ENCODE peak calls at places on chromosomes 13 and 19, in four cellular contexts. P, Z, G and K are unnamed samples.

GRCh38 chr13:91893040-91893439 is 494.6 kb downstream of the GPC5 start:
- DNase-seq in P (no peak), Z (no peak), G (no peak), K (no peak)

GRCh38 chr19:6220385-6221191 is 59.2 kb downstream of the MLLT1 start:
- DNase-seq in G (no peak), Z (no peak), P (no peak), K (no peak)

GRCh38 chr19:34597596-34597995 is 79.4 kb downstream of the SCGB2B2 start:
- DNase-seq in P (no peak), G (no peak), Z (no peak), K (no peak)

GRCh38 chr13:99380921-99381645 is 73.9 kb upstream of the GPR183 start:
- DNase-seq in Z (no peak), P (no peak), G (peak), K (no peak)

GRCh38 chr13:23902975-23903905 is 5.9 kb upstream of the C1QTNF9B start:
- DNase-seq in G (no peak), P (peak), Z (no peak), K (no peak)

GRCh38 chr13:98778749-98779148 is 26.3 kb upstream of the SLC15A1 start:
- DNase-seq in P (no peak), G (no peak), Z (no peak), K (no peak)

GRCh38 chr13:32669030-32669646 is 82.9 kb downstream of the PDS5B start:
- DNase-seq in G (peak), Z (no peak), P (no peak), K (peak)

GRCh38 chr19:8391274-8392016 is 1.3 kb downstream of the RAB11B start:
- DNase-seq in G (no peak), Z (no peak), P (peak), K (no peak)

GRCh38 chr19:18170714-18171255 is 2.8 kb upstream of the IFI30 start:
- DNase-seq in Z (no peak), G (no peak), P (peak), K (no peak)

GRCh38 chr13:21576424-21576823 is 27.5 kb downstream of the MICU2 start:
- DNase-seq in P (no peak), G (no peak), Z (no peak), K (no peak)

GRCh38 chr13:40438999-40439797 is 227.2 kb downstream of the FOXO1 start:
- DNase-seq in Z (no peak), P (no peak), G (no peak), K (no peak)

GRCh38 chr13:33323766-33324525 is 38.4 kb upstream of the STARD13 start:
- DNase-seq in Z (no peak), P (no peak), G (no peak), K (no peak)

GRCh38 chr13:49997935-49998334 is 1.1 kb downstream of the TRIM13 start:
- DNase-seq in P (no peak), Z (no peak), G (no peak), K (no peak)

GRCh38 chr13:80010846-80011245 is 330.1 kb downstream of the SPRY2 start:
- DNase-seq in G (no peak), Z (peak), P (no peak), K (no peak)

GRCh38 chr13:44470623-44471562 is 97.3 kb downstream of the SERP2 start:
- DNase-seq in G (peak), Z (no peak), P (no peak), K (no peak)

GRCh38 chr13:75724742-75725504 is 88.8 kb downstream of the LMO7 start:
- DNase-seq in P (no peak), G (no peak), Z (no peak), K (no peak)

GRCh38 chr13:30895773-30896172 is 10.3 kb upstream of the MEDAG start:
- DNase-seq in P (no peak), G (peak), Z (no peak), K (no peak)

GRCh38 chr19:34963531-34964406 is at the start of gene ZNF792:
- DNase-seq in Z (no peak), G (peak), P (peak), K (peak)

GRCh38 chr13:74575729-74576125 is 441.5 kb upstream of the KLF12 start:
- DNase-seq in P (peak), Z (peak), G (no peak), K (peak)

GRCh38 chr13:51912091-51912490 is 50.3 kb downstream of the CCDC70 start:
- DNase-seq in P (no peak), Z (peak), G (peak), K (no peak)

GRCh38 chr19:1130801-1131717 is 27.3 kb downstream of the GPX4 start:
- DNase-seq in P (no peak), Z (no peak), G (no peak), K (no peak)

GRCh38 chr19:13260883-13261653 is 110.9 kb downstream of the IER2 start:
- DNase-seq in Z (no peak), G (peak), P (no peak), K (no peak)

GRCh38 chr13:113123226-113124150 is 889 bp downstream of the F10 start:
- DNase-seq in P (no peak), G (no peak), Z (no peak), K (peak)